ENCODE peak calls at places on chromosomes 7 and 10, in four cellular contexts. One of them, this sample, is unnamed.

GRCh38 chr10:34861293-34862004 is 46.4 kb upstream of the PARD3 start:
- DNase-seq in kidney epithelial cell: no peak
- DNase-seq in fibroblast of lung: peak
- DNase-seq in astrocyte of the spinal cord: peak
- DNase-seq in this sample: no peak

GRCh38 chr10:124250506-124250905 is 157.1 kb upstream of the CHST15 start:
- DNase-seq in kidney epithelial cell: no peak
- DNase-seq in fibroblast of lung: no peak
- DNase-seq in astrocyte of the spinal cord: no peak
- DNase-seq in this sample: no peak

GRCh38 chr10:59177862-59178235 is 1.4 kb downstream of the PHYHIPL start:
- DNase-seq in kidney epithelial cell: no peak
- DNase-seq in fibroblast of lung: no peak
- DNase-seq in astrocyte of the spinal cord: no peak
- DNase-seq in this sample: no peak

GRCh38 chr7:48875300-48875916 is 48.9 kb upstream of the CDC14C start:
- DNase-seq in kidney epithelial cell: no peak
- DNase-seq in fibroblast of lung: peak
- DNase-seq in astrocyte of the spinal cord: peak
- DNase-seq in this sample: no peak

GRCh38 chr10:110845756-110846620 is 25.7 kb upstream of the PDCD4 start:
- DNase-seq in kidney epithelial cell: no peak
- DNase-seq in fibroblast of lung: no peak
- DNase-seq in astrocyte of the spinal cord: no peak
- DNase-seq in this sample: no peak

GRCh38 chr7:37162106-37162505 is 286.6 kb downstream of the ELMO1 start:
- DNase-seq in kidney epithelial cell: no peak
- DNase-seq in fibroblast of lung: no peak
- DNase-seq in astrocyte of the spinal cord: no peak
- DNase-seq in this sample: no peak

GRCh38 chr7:53690411-53690810 is 655.0 kb downstream of the POM121L12 start:
- DNase-seq in kidney epithelial cell: no peak
- DNase-seq in fibroblast of lung: no peak
- DNase-seq in astrocyte of the spinal cord: no peak
- DNase-seq in this sample: no peak

GRCh38 chr10:14476641-14477407 is 146.1 kb upstream of the FRMD4A start:
- DNase-seq in kidney epithelial cell: peak
- DNase-seq in fibroblast of lung: no peak
- DNase-seq in astrocyte of the spinal cord: peak
- DNase-seq in this sample: no peak

GRCh38 chr7:65798111-65799075 is 74.5 kb upstream of the VKORC1L1 start:
- DNase-seq in kidney epithelial cell: no peak
- DNase-seq in fibroblast of lung: peak
- DNase-seq in astrocyte of the spinal cord: peak
- DNase-seq in this sample: peak

GRCh38 chr7:151426486-151426905 is 13.4 kb downstream of the CRYGN start:
- DNase-seq in kidney epithelial cell: no peak
- DNase-seq in fibroblast of lung: peak
- DNase-seq in astrocyte of the spinal cord: peak
- DNase-seq in this sample: no peak

GRCh38 chr7:139106959-139107358 is 2.6 kb downstream of the ZC3HAV1 start:
- DNase-seq in kidney epithelial cell: no peak
- DNase-seq in fibroblast of lung: no peak
- DNase-seq in astrocyte of the spinal cord: no peak
- DNase-seq in this sample: no peak

GRCh38 chr7:80876894-80877414 is 41.9 kb downstream of the SEMA3C start:
- DNase-seq in kidney epithelial cell: no peak
- DNase-seq in fibroblast of lung: peak
- DNase-seq in astrocyte of the spinal cord: peak
- DNase-seq in this sample: no peak

GRCh38 chr7:78620931-78621330 is 822.4 kb downstream of the PHTF2 start:
- DNase-seq in kidney epithelial cell: no peak
- DNase-seq in fibroblast of lung: peak
- DNase-seq in astrocyte of the spinal cord: peak
- DNase-seq in this sample: no peak

GRCh38 chr10:129921801-129922597 is 42.1 kb downstream of the EBF3 start:
- DNase-seq in kidney epithelial cell: no peak
- DNase-seq in fibroblast of lung: no peak
- DNase-seq in astrocyte of the spinal cord: no peak
- DNase-seq in this sample: no peak

GRCh38 chr10:77580500-77580899 is 57.1 kb downstream of the KCNMA1 start:
- DNase-seq in kidney epithelial cell: no peak
- DNase-seq in fibroblast of lung: no peak
- DNase-seq in astrocyte of the spinal cord: no peak
- DNase-seq in this sample: no peak

GRCh38 chr7:83465643-83466042 is 183.3 kb downstream of the SEMA3E start:
- DNase-seq in kidney epithelial cell: no peak
- DNase-seq in fibroblast of lung: no peak
- DNase-seq in astrocyte of the spinal cord: no peak
- DNase-seq in this sample: no peak

GRCh38 chr7:6139189-6139996 is 108.2 kb downstream of the ANKRD61 start:
- DNase-seq in kidney epithelial cell: no peak
- DNase-seq in fibroblast of lung: no peak
- DNase-seq in astrocyte of the spinal cord: no peak
- DNase-seq in this sample: no peak

GRCh38 chr7:18570890-18571478 is 75.4 kb downstream of the HDAC9 start:
- DNase-seq in kidney epithelial cell: no peak
- DNase-seq in fibroblast of lung: peak
- DNase-seq in astrocyte of the spinal cord: peak
- DNase-seq in this sample: no peak

GRCh38 chr10:105017116-105017515 is 376.0 kb downstream of the SORCS3 start:
- DNase-seq in kidney epithelial cell: peak
- DNase-seq in fibroblast of lung: no peak
- DNase-seq in astrocyte of the spinal cord: peak
- DNase-seq in this sample: peak

GRCh38 chr10:14556285-14556956 is 218.3 kb downstream of the FAM107B start:
- DNase-seq in kidney epithelial cell: no peak
- DNase-seq in fibroblast of lung: peak
- DNase-seq in astrocyte of the spinal cord: no peak
- DNase-seq in this sample: no peak

GRCh38 chr7:99648843-99649242 is 31.0 kb downstream of the CYP3A5 start:
- DNase-seq in kidney epithelial cell: no peak
- DNase-seq in fibroblast of lung: no peak
- DNase-seq in astrocyte of the spinal cord: no peak
- DNase-seq in this sample: no peak

GRCh38 chr10:45514283-45515270 is 140.6 kb downstream of the ALOX5 start:
- DNase-seq in kidney epithelial cell: no peak
- DNase-seq in fibroblast of lung: peak
- DNase-seq in astrocyte of the spinal cord: no peak
- DNase-seq in this sample: no peak

GRCh38 chr7:131183611-131184119 is 144.0 kb upstream of the MKLN1 start:
- DNase-seq in kidney epithelial cell: no peak
- DNase-seq in fibroblast of lung: no peak
- DNase-seq in astrocyte of the spinal cord: no peak
- DNase-seq in this sample: no peak

GRCh38 chr7:16804674-16805439 is at the start of gene AGR2:
- DNase-seq in kidney epithelial cell: no peak
- DNase-seq in fibroblast of lung: no peak
- DNase-seq in astrocyte of the spinal cord: peak
- DNase-seq in this sample: no peak

GRCh38 chr10:85615556-85615955 is 751.0 kb downstream of the GRID1 start:
- DNase-seq in kidney epithelial cell: no peak
- DNase-seq in fibroblast of lung: no peak
- DNase-seq in astrocyte of the spinal cord: no peak
- DNase-seq in this sample: no peak

GRCh38 chr10:71801357-71801756 is 28.0 kb upstream of the VSIR start:
- DNase-seq in kidney epithelial cell: no peak
- DNase-seq in fibroblast of lung: no peak
- DNase-seq in astrocyte of the spinal cord: no peak
- DNase-seq in this sample: no peak

GRCh38 chr7:47941136-47941844 is 7.0 kb downstream of the PKD1L1 start:
- DNase-seq in kidney epithelial cell: no peak
- DNase-seq in fibroblast of lung: peak
- DNase-seq in astrocyte of the spinal cord: peak
- DNase-seq in this sample: peak

GRCh38 chr7:49894543-49894942 is 121.1 kb downstream of the VWC2 start:
- DNase-seq in kidney epithelial cell: no peak
- DNase-seq in fibroblast of lung: no peak
- DNase-seq in astrocyte of the spinal cord: no peak
- DNase-seq in this sample: no peak

GRCh38 chr10:59588791-59589190 is 120.9 kb downstream of the SLC16A9 start:
- DNase-seq in kidney epithelial cell: no peak
- DNase-seq in fibroblast of lung: no peak
- DNase-seq in astrocyte of the spinal cord: no peak
- DNase-seq in this sample: no peak

GRCh38 chr7:105815580-105815979 is 60.8 kb downstream of the ATXN7L1 start:
- DNase-seq in kidney epithelial cell: no peak
- DNase-seq in fibroblast of lung: no peak
- DNase-seq in astrocyte of the spinal cord: no peak
- DNase-seq in this sample: no peak

GRCh38 chr7:1026721-1027151 is 17.6 kb upstream of the GPR146 start:
- DNase-seq in kidney epithelial cell: no peak
- DNase-seq in fibroblast of lung: no peak
- DNase-seq in astrocyte of the spinal cord: no peak
- DNase-seq in this sample: no peak

GRCh38 chr7:5345171-5345570 is 62.4 kb downstream of the SLC29A4 start:
- DNase-seq in kidney epithelial cell: no peak
- DNase-seq in fibroblast of lung: no peak
- DNase-seq in astrocyte of the spinal cord: no peak
- DNase-seq in this sample: no peak

GRCh38 chr10:129680661-129681344 is 213.8 kb downstream of the MGMT start:
- DNase-seq in kidney epithelial cell: no peak
- DNase-seq in fibroblast of lung: no peak
- DNase-seq in astrocyte of the spinal cord: no peak
- DNase-seq in this sample: no peak

DNA sequence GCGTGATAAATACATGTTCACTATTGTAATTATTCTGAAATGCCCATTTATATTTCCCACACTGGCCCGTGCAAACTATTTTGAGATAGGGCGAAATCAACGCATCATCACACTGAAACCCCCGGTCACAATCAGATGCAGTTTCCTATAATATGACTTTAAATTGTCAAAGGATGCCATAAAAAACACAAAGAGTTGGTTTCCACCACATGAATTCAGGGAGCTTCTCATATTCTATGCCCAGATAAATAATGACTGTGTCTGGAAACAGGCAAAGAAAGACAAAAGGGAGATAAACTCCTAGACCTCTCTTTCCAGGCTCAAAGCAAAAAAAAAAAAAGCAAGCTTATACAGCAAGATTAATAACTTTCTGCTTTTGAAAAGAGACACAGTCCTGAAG is 375.8 kb upstream of the AKR1E2 start:
- DNase-seq in kidney epithelial cell: no peak
- DNase-seq in fibroblast of lung: no peak
- DNase-seq in astrocyte of the spinal cord: no peak
- DNase-seq in this sample: no peak
- TF ChIP-seq CTCF in kidney epithelial cell: no peak
- TF ChIP-seq CTCF in fibroblast of lung: no peak
- TF ChIP-seq CTCF in astrocyte of the spinal cord: no peak
- TF ChIP-seq CTCF in this sample: no peak

DNA sequence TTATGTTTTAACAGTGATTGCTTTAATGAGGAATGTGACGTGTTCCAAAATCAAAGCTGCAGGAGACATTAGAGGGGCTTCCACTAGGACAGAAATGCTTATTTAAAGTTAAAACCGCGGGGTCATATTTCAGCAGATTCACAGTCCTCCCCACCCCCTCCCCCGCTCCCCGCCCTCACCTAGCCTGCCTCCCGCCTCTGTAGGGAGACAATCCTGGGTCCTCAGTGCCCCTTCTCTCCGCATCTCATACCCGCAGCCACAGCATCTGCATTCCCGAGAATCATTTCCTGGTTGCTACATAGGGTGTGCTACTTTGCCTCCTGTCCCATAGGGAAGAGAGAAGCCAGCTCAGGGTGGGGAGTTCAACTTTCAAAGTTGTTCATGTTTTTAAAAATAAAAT is 3.1 kb upstream of the DRGX start:
- DNase-seq in kidney epithelial cell: no peak
- DNase-seq in fibroblast of lung: no peak
- DNase-seq in astrocyte of the spinal cord: no peak
- DNase-seq in this sample: no peak
- H3K4me3 ChIP-seq in kidney epithelial cell: no peak
- H3K4me3 ChIP-seq in fibroblast of lung: no peak
- H3K4me3 ChIP-seq in astrocyte of the spinal cord: no peak
- H3K4me3 ChIP-seq in this sample: no peak

DNA sequence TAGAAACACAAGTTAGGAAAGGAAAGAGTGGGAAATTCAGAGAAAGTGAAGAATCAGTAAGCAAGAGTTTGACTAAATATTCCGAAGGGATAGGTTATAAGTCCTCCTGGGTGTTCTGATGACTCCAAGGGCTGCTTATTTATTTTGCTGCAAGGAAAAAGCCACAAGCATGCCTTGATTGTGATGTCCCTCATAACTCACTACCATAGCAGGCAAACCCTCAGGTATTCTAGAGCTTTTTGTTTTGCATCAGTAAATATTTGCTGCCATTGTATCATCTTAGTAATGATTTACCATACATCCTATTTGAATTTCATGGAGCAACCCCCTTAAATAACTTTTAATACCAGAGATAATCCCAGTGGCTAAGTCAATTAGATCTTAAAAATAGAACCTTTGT is 688.1 kb downstream of the SUGCT start:
- DNase-seq in kidney epithelial cell: no peak
- DNase-seq in fibroblast of lung: no peak
- DNase-seq in astrocyte of the spinal cord: peak
- DNase-seq in this sample: no peak
- TF ChIP-seq CTCF in kidney epithelial cell: no peak
- TF ChIP-seq CTCF in fibroblast of lung: no peak
- TF ChIP-seq CTCF in astrocyte of the spinal cord: no peak
- TF ChIP-seq CTCF in this sample: no peak

GRCh38 chr10:23172429-23172828 is 19.7 kb upstream of the PTF1A start:
- DNase-seq in kidney epithelial cell: no peak
- DNase-seq in fibroblast of lung: no peak
- DNase-seq in astrocyte of the spinal cord: no peak
- DNase-seq in this sample: no peak

GRCh38 chr10:23171232-23171876 is 20.8 kb upstream of the PTF1A start:
- DNase-seq in kidney epithelial cell: no peak
- DNase-seq in fibroblast of lung: peak
- DNase-seq in astrocyte of the spinal cord: peak
- DNase-seq in this sample: no peak

GRCh38 chr10:23173549-23174074 is 18.5 kb upstream of the PTF1A start:
- DNase-seq in kidney epithelial cell: no peak
- DNase-seq in fibroblast of lung: no peak
- DNase-seq in astrocyte of the spinal cord: no peak
- DNase-seq in this sample: no peak

GRCh38 chr10:23174075-23174973 is 17.8 kb upstream of the PTF1A start:
- DNase-seq in kidney epithelial cell: no peak
- DNase-seq in fibroblast of lung: no peak
- DNase-seq in astrocyte of the spinal cord: no peak
- DNase-seq in this sample: no peak

DNA sequence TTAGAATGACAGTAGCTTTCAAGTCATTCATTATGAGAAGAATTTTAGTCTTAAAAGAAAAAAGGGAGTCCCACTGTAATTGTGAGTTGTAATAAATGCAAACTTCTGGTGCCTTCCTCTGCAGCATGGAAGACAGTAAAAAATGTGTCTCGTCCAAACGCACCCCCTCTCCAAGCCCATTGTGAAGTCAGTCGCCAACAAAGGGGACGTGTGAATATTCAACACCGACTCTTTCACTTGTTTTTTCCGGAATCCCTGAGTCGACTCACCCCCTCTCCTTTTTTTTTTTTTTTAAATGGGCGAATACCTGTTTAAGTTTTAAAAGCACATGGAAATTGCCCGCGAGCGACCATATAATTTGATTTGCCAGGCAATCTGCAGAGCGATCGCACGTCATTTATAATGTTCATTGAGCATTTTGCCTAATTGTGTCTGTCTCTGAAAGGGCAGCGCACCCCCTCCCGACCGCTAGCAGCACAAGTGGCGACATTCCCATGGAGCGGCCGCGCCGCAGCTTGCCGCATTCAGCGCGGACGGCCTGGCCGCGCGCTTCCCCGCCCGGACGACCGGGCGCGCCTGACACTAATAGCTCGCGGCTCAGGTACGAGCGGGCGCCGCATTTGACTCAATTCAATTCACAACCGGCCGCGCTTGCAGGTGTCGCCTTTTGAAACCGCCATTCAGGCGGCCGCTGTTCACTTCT is 19.1 kb upstream of the PTF1A start:
- DNase-seq in kidney epithelial cell: no peak
- DNase-seq in fibroblast of lung: no peak
- DNase-seq in astrocyte of the spinal cord: no peak
- DNase-seq in this sample: no peak
- H3K4me3 ChIP-seq in kidney epithelial cell: no peak
- H3K4me3 ChIP-seq in fibroblast of lung: no peak
- H3K4me3 ChIP-seq in astrocyte of the spinal cord: no peak
- H3K4me3 ChIP-seq in this sample: no peak